ENCODE peak calls at places on chromosomes 3 and 15, in nine cellular contexts. Z, Q, E, T, K, D, F, G and A are unnamed samples.

GRCh38 chr3:50336452-50337174 is 4.0 kb downstream of the RASSF1 start:
- DNase-seq in Z (peak; percentile 26), Q (no peak), E (no peak), T (no peak), K (peak; percentile 58), D (no peak), F (no peak), G (peak; percentile 28), A (no peak)

GRCh38 chr15:46703352-46703861 is 1013.9 kb upstream of the SEMA6D start:
- DNase-seq in Z (no peak), Q (no peak), E (no peak), T (no peak), K (no peak), D (no peak), F (no peak), G (no peak), A (no peak)

GRCh38 chr15:73030280-73030679 is 22.0 kb upstream of the NEO1 start:
- DNase-seq in Z (no peak), Q (no peak), E (no peak), T (no peak), K (no peak), D (no peak), F (no peak), G (no peak), A (no peak)

GRCh38 chr3:31733234-31733667 is 200.5 kb downstream of the STT3B start:
- DNase-seq in Z (no peak), Q (no peak), E (no peak), T (no peak), K (no peak), D (no peak), F (no peak), G (no peak), A (no peak)

GRCh38 chr3:154050766-154051165 is 70.4 kb upstream of the ARHGEF26 start:
- DNase-seq in Z (no peak), Q (no peak), E (no peak), T (no peak), K (no peak), D (no peak), F (no peak), G (no peak), A (no peak)

GRCh38 chr3:193782280-193782654 is 189.3 kb downstream of the OPA1 start:
- DNase-seq in Z (no peak), Q (peak; percentile 94), E (no peak), T (no peak), K (peak; percentile 97), D (peak; percentile 79), F (peak; percentile 69), G (no peak), A (no peak)

GRCh38 chr3:9420850-9421549 is 23.6 kb downstream of the SETD5 start:
- DNase-seq in Z (peak; percentile 41), Q (no peak), E (no peak), T (no peak), K (peak; percentile 58), D (no peak), F (no peak), G (peak; percentile 57), A (no peak)

GRCh38 chr3:139532996-139533395 is 6.5 kb downstream of the RBP1 start:
- DNase-seq in Z (no peak), Q (no peak), E (no peak), T (no peak), K (no peak), D (no peak), F (no peak), G (peak; percentile 5), A (no peak)

GRCh38 chr3:138184994-138185393 is 2.1 kb upstream of the ARMC8 start:
- DNase-seq in Z (peak; percentile 10), Q (peak; percentile 19), E (no peak), T (no peak), K (peak; percentile 27), D (peak; percentile 26), F (no peak), G (peak; percentile 13), A (no peak)

GRCh38 chr3:80677796-80678195 is 910.0 kb upstream of the ROBO1 start:
- DNase-seq in Z (peak; percentile 24), Q (no peak), E (no peak), T (no peak), K (no peak), D (peak; percentile 5), F (no peak), G (no peak), A (no peak)

GRCh38 chr3:80688814-80689213 is 921.0 kb upstream of the ROBO1 start:
- DNase-seq in Z (peak; percentile 61), Q (peak; percentile 3), E (no peak), T (no peak), K (peak; percentile 42), D (peak; percentile 32), F (no peak), G (no peak), A (no peak)

GRCh38 chr3:80682235-80682634 is 914.4 kb upstream of the ROBO1 start:
- DNase-seq in Z (no peak), Q (no peak), E (no peak), T (no peak), K (no peak), D (no peak), F (no peak), G (no peak), A (no peak)

DNA sequence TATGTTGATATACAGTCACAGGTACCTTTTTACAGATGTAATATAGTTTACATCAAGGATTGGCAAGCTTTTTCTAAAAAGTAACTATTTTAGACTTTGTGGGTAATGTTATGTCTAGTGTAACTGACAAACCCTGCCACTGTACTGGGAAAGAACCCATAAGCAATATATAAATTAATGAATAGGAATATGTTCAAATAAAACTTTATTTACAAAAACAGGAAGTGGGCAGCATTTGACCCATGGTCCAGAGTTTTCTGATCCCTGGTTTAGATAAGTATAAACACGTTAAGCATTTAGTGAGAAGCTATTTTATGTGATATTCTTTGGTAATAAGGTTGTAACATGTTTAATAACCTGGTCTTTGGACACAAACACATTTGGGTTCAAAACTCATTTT is 915.2 kb upstream of the ROBO1 start:
- DNase-seq in Z (no peak), Q (no peak), E (no peak), T (no peak), K (no peak), D (no peak), F (no peak), G (no peak), A (no peak)
- H3K4me1 ChIP-seq in Z (no peaks in the 10 kb centered on the region), Q (no peaks in the 10 kb centered on the region), E (no peaks in the 10 kb centered on the region), T (no peaks in the 10 kb centered on the region), K (no peaks in the 10 kb centered on the region), D (no peaks in the 10 kb centered on the region), F (no peaks in the 10 kb centered on the region), G (no peaks in the 10 kb centered on the region), A (no peaks in the 10 kb centered on the region)

GRCh38 chr3:44963571-44964325 is 12.2 kb downstream of the ZDHHC3 start:
- DNase-seq in Z (no peak), Q (no peak), E (no peak), T (no peak), K (no peak), D (no peak), F (no peak), G (no peak), A (no peak)
- H3K27ac ChIP-seq in Z (no peak overlapping the region), Q (peak overlapping the region; percentile 91), E (no peak overlapping the region), T (no peak overlapping the region), K (no peak overlapping the region), D (no peak overlapping the region), F (no peak overlapping the region), G (no peak overlapping the region), A (no peak overlapping the region)

GRCh38 chr15:39685999-39686613 is 96.5 kb downstream of the FSIP1 start:
- DNase-seq in Z (peak; percentile 76), Q (peak; percentile 34), E (no peak), T (no peak), K (peak; percentile 69), D (peak; percentile 62), F (no peak), G (peak; percentile 70), A (no peak)

GRCh38 chr15:39692464-39693327 is 89.9 kb downstream of the FSIP1 start:
- DNase-seq in Z (peak; percentile 33), Q (no peak), E (no peak), T (no peak), K (no peak), D (peak; percentile 41), F (no peak), G (no peak), A (no peak)

GRCh38 chr15:39695793-39696192 is 86.8 kb downstream of the FSIP1 start:
- DNase-seq in Z (no peak), Q (no peak), E (no peak), T (no peak), K (peak; percentile 18), D (no peak), F (no peak), G (no peak), A (no peak)

GRCh38 chr15:39687965-39688364 is 94.7 kb downstream of the FSIP1 start:
- DNase-seq in Z (no peak), Q (no peak), E (no peak), T (no peak), K (no peak), D (no peak), F (no peak), G (no peak), A (no peak)

DNA sequence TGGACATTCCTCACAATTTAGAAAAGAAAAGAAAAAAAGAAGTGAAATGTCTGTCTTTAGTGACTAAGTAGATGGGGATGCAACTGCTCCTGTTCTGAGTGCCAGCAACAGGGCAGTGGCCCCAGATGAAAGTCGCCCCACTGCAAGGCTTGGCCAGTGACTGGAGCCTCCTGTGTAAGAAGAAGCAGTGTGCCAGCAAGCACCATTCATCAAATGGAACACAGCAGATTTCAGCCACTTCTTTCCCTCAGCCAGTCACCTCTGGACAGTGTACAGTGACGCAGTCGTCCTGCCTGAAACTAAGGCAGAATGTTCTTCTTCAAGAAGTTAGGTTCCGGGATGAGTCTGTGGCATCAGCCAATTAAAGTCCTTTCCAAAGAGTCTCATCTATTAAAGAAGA is 91.4 kb downstream of the FSIP1 start:
- DNase-seq in Z (no peak), Q (peak; percentile 2), E (no peak), T (no peak), K (peak; percentile 45), D (no peak), F (no peak), G (no peak), A (no peak)
- H3K4me1 ChIP-seq in Z (no peaks in the 10 kb centered on the region), Q (no peaks in the 10 kb centered on the region), E (no peaks in the 10 kb centered on the region), T (no peaks in the 10 kb centered on the region), K (no peaks in the 10 kb centered on the region), D (peaks cover 21% of the 10 kb centered on the region), F (no peaks in the 10 kb centered on the region), G (peaks cover 1% of the 10 kb centered on the region), A (no peaks in the 10 kb centered on the region)

GRCh38 chr3:169239756-169240155 is 423.8 kb downstream of the MECOM start:
- DNase-seq in Z (no peak), Q (no peak), E (no peak), T (no peak), K (no peak), D (no peak), F (no peak), G (no peak), A (no peak)

GRCh38 chr3:169243122-169243521 is 420.4 kb downstream of the MECOM start:
- DNase-seq in Z (peak; percentile 59), Q (no peak), E (no peak), T (no peak), K (no peak), D (no peak), F (no peak), G (peak; percentile 10), A (no peak)

GRCh38 chr3:169240786-169241486 is 422.6 kb downstream of the MECOM start:
- DNase-seq in Z (no peak), Q (no peak), E (no peak), T (no peak), K (no peak), D (no peak), F (no peak), G (no peak), A (no peak)

GRCh38 chr3:169241928-169242751 is 421.4 kb downstream of the MECOM start:
- DNase-seq in Z (peak; percentile 53), Q (peak; percentile 33), E (no peak), T (no peak), K (peak; percentile 83), D (peak; percentile 33), F (peak; percentile 70), G (peak; percentile 59), A (peak; percentile 36)

GRCh38 chr3:169241575-169241927 is 422.0 kb downstream of the MECOM start:
- DNase-seq in Z (peak; percentile 69), Q (no peak), E (no peak), T (no peak), K (peak; percentile 69), D (no peak), F (no peak), G (peak; percentile 65), A (no peak)
- H3K27ac ChIP-seq in Z (no peak overlapping the region), Q (peak overlapping the region; percentile 71), E (no peak overlapping the region), T (no peak overlapping the region), K (no peak overlapping the region), D (peak overlapping the region; percentile 41), F (peak overlapping the region; percentile 82), G (peak overlapping the region; percentile 65), A (peak overlapping the region; percentile 81)